ENCODE peak calls at places on chromosomes 11 and 22, in six cellular contexts. One of them, this sample, is unnamed.

GRCh38 chr11:44699497-44699896 is 27.3 kb upstream of the TSPAN18 start:
- DNase-seq in choroid plexus epithelial cell: no peak
- DNase-seq in mucosa of descending colon: no peak
- DNase-seq in prostate gland: no peak
- DNase-seq in PC-9: no peak
- DNase-seq in right lobe of liver: no peak
- DNase-seq in this sample: no peak

GRCh38 chr11:46279393-46280099 is 2.1 kb downstream of the CREB3L1 start:
- DNase-seq in choroid plexus epithelial cell: peak; percentile 81
- DNase-seq in prostate gland: peak; percentile 45
- DNase-seq in PC-9: no peak
- DNase-seq in right lobe of liver: no peak
- DNase-seq in mucosa of descending colon: peak; percentile 68
- DNase-seq in this sample: peak; percentile 75

GRCh38 chr11:72259490-72259889 is 15.5 kb upstream of the PHOX2A start:
- DNase-seq in choroid plexus epithelial cell: no peak
- DNase-seq in right lobe of liver: no peak
- DNase-seq in mucosa of descending colon: no peak
- DNase-seq in PC-9: no peak
- DNase-seq in prostate gland: no peak
- DNase-seq in this sample: no peak

GRCh38 chr11:117866526-117866925 is 9.9 kb downstream of the FXYD6 start:
- DNase-seq in choroid plexus epithelial cell: no peak
- DNase-seq in PC-9: no peak
- DNase-seq in mucosa of descending colon: no peak
- DNase-seq in prostate gland: no peak
- DNase-seq in right lobe of liver: no peak
- DNase-seq in this sample: no peak

GRCh38 chr11:92477686-92478085 is 253.1 kb downstream of the FAT3 start:
- DNase-seq in mucosa of descending colon: no peak
- DNase-seq in PC-9: no peak
- DNase-seq in right lobe of liver: no peak
- DNase-seq in prostate gland: no peak
- DNase-seq in choroid plexus epithelial cell: no peak
- DNase-seq in this sample: no peak

GRCh38 chr11:113613619-113614018 is 92.5 kb downstream of the TMPRSS5 start:
- DNase-seq in choroid plexus epithelial cell: no peak
- DNase-seq in mucosa of descending colon: no peak
- DNase-seq in PC-9: no peak
- DNase-seq in prostate gland: no peak
- DNase-seq in right lobe of liver: no peak
- DNase-seq in this sample: no peak

GRCh38 chr11:104338186-104338585 is 174.2 kb upstream of the PDGFD start:
- DNase-seq in PC-9: no peak
- DNase-seq in prostate gland: no peak
- DNase-seq in mucosa of descending colon: no peak
- DNase-seq in right lobe of liver: no peak
- DNase-seq in choroid plexus epithelial cell: peak; percentile 41
- DNase-seq in this sample: peak; percentile 24

GRCh38 chr11:27329867-27330632 is 33.0 kb downstream of the CCDC34 start:
- DNase-seq in right lobe of liver: no peak
- DNase-seq in mucosa of descending colon: no peak
- DNase-seq in prostate gland: no peak
- DNase-seq in PC-9: no peak
- DNase-seq in choroid plexus epithelial cell: peak; percentile 23
- DNase-seq in this sample: no peak

GRCh38 chr11:57778318-57779037 is 16.9 kb downstream of the CTNND1 start:
- DNase-seq in mucosa of descending colon: peak; percentile 89
- DNase-seq in right lobe of liver: peak; percentile 94
- DNase-seq in prostate gland: peak; percentile 91
- DNase-seq in PC-9: peak; percentile 99
- DNase-seq in choroid plexus epithelial cell: peak; percentile 99
- DNase-seq in this sample: peak; percentile 97

GRCh38 chr22:47201996-47202818 is 439.8 kb downstream of the TBC1D22A start:
- DNase-seq in right lobe of liver: peak; percentile 56
- DNase-seq in mucosa of descending colon: no peak
- DNase-seq in prostate gland: no peak
- DNase-seq in choroid plexus epithelial cell: no peak
- DNase-seq in PC-9: no peak
- DNase-seq in this sample: no peak

GRCh38 chr11:62770778-62771143 is 435 bp upstream of the TAF6L start:
- DNase-seq in prostate gland: no peak
- DNase-seq in mucosa of descending colon: peak; percentile 52
- DNase-seq in PC-9: no peak
- DNase-seq in choroid plexus epithelial cell: peak; percentile 40
- DNase-seq in right lobe of liver: no peak
- DNase-seq in this sample: no peak

GRCh38 chr11:36564376-36565032 is 3.3 kb upstream of the RAG1 start:
- DNase-seq in prostate gland: peak; percentile 50
- DNase-seq in mucosa of descending colon: no peak
- DNase-seq in choroid plexus epithelial cell: peak; percentile 80
- DNase-seq in PC-9: no peak
- DNase-seq in right lobe of liver: no peak
- DNase-seq in this sample: peak; percentile 77

GRCh38 chr22:22818861-22819855 is 68.5 kb upstream of the IGLL5 start:
- DNase-seq in mucosa of descending colon: no peak
- DNase-seq in right lobe of liver: no peak
- DNase-seq in prostate gland: no peak
- DNase-seq in choroid plexus epithelial cell: no peak
- DNase-seq in PC-9: no peak
- DNase-seq in this sample: no peak

GRCh38 chr11:31655483-31655882 is 145.9 kb downstream of the ELP4 start:
- DNase-seq in mucosa of descending colon: no peak
- DNase-seq in PC-9: no peak
- DNase-seq in right lobe of liver: no peak
- DNase-seq in choroid plexus epithelial cell: peak; percentile 83
- DNase-seq in prostate gland: no peak
- DNase-seq in this sample: peak; percentile 60

GRCh38 chr22:19352217-19352616 is 60.7 kb upstream of the CLTCL1 start:
- DNase-seq in choroid plexus epithelial cell: no peak
- DNase-seq in PC-9: no peak
- DNase-seq in prostate gland: no peak
- DNase-seq in mucosa of descending colon: no peak
- DNase-seq in right lobe of liver: no peak
- DNase-seq in this sample: no peak

GRCh38 chr11:76655466-76656086 is 15.0 kb downstream of the LRRC32 start:
- DNase-seq in PC-9: no peak
- DNase-seq in choroid plexus epithelial cell: no peak
- DNase-seq in mucosa of descending colon: no peak
- DNase-seq in right lobe of liver: no peak
- DNase-seq in prostate gland: no peak
- DNase-seq in this sample: no peak

GRCh38 chr11:3138178-3139085 is 26.7 kb downstream of the OSBPL5 start:
- DNase-seq in choroid plexus epithelial cell: no peak
- DNase-seq in PC-9: no peak
- DNase-seq in right lobe of liver: peak; percentile 27
- DNase-seq in mucosa of descending colon: peak; percentile 39
- DNase-seq in prostate gland: no peak
- DNase-seq in this sample: no peak

GRCh38 chr11:57744386-57744785 is 3.1 kb downstream of the SELENOH start:
- DNase-seq in prostate gland: no peak
- DNase-seq in choroid plexus epithelial cell: no peak
- DNase-seq in PC-9: no peak
- DNase-seq in right lobe of liver: no peak
- DNase-seq in mucosa of descending colon: no peak
- DNase-seq in this sample: no peak

GRCh38 chr11:2585566-2586090 is 114.2 kb downstream of the KCNQ1OT1 start:
- DNase-seq in right lobe of liver: peak; percentile 33
- DNase-seq in PC-9: no peak
- DNase-seq in prostate gland: no peak
- DNase-seq in mucosa of descending colon: no peak
- DNase-seq in choroid plexus epithelial cell: no peak
- DNase-seq in this sample: no peak

GRCh38 chr22:16932577-16932976 is 75.4 kb downstream of the GAB4 start:
- DNase-seq in prostate gland: no peak
- DNase-seq in mucosa of descending colon: no peak
- DNase-seq in PC-9: no peak
- DNase-seq in right lobe of liver: no peak
- DNase-seq in choroid plexus epithelial cell: no peak
- DNase-seq in this sample: no peak

GRCh38 chr22:48346911-48347310 is 1480.8 kb downstream of the BRD1 start:
- DNase-seq in right lobe of liver: peak; percentile 47
- DNase-seq in mucosa of descending colon: no peak
- DNase-seq in prostate gland: no peak
- DNase-seq in choroid plexus epithelial cell: no peak
- DNase-seq in PC-9: no peak
- DNase-seq in this sample: no peak

GRCh38 chr11:16832193-16832539 is 93.7 kb downstream of the C11orf58 start:
- DNase-seq in mucosa of descending colon: no peak
- DNase-seq in choroid plexus epithelial cell: no peak
- DNase-seq in PC-9: no peak
- DNase-seq in right lobe of liver: no peak
- DNase-seq in prostate gland: no peak
- DNase-seq in this sample: no peak

GRCh38 chr11:34730544-34731295 is 109.8 kb downstream of the EHF start:
- DNase-seq in mucosa of descending colon: no peak
- DNase-seq in prostate gland: no peak
- DNase-seq in choroid plexus epithelial cell: no peak
- DNase-seq in PC-9: no peak
- DNase-seq in right lobe of liver: no peak
- DNase-seq in this sample: no peak

GRCh38 chr11:133533205-133533604 is 904 bp upstream of the OPCML start:
- DNase-seq in right lobe of liver: no peak
- DNase-seq in PC-9: no peak
- DNase-seq in choroid plexus epithelial cell: no peak
- DNase-seq in mucosa of descending colon: no peak
- DNase-seq in prostate gland: no peak
- DNase-seq in this sample: no peak

GRCh38 chr11:133529807-133530500 is 2.3 kb downstream of the OPCML start:
- DNase-seq in mucosa of descending colon: no peak
- DNase-seq in prostate gland: no peak
- DNase-seq in right lobe of liver: no peak
- DNase-seq in PC-9: no peak
- DNase-seq in choroid plexus epithelial cell: no peak
- DNase-seq in this sample: no peak

GRCh38 chr11:133531450-133531849 is 851 bp downstream of the OPCML start:
- DNase-seq in PC-9: no peak
- DNase-seq in prostate gland: no peak
- DNase-seq in mucosa of descending colon: no peak
- DNase-seq in choroid plexus epithelial cell: no peak
- DNase-seq in right lobe of liver: no peak
- DNase-seq in this sample: no peak

GRCh38 chr11:133531971-133532651 is at the start of gene OPCML:
- DNase-seq in right lobe of liver: no peak
- DNase-seq in PC-9: no peak
- DNase-seq in choroid plexus epithelial cell: no peak
- DNase-seq in mucosa of descending colon: no peak
- DNase-seq in prostate gland: no peak
- DNase-seq in this sample: no peak

GRCh38 chr11:133530501-133530835 is 1.8 kb downstream of the OPCML start:
- DNase-seq in PC-9: no peak
- DNase-seq in mucosa of descending colon: no peak
- DNase-seq in choroid plexus epithelial cell: no peak
- DNase-seq in right lobe of liver: no peak
- DNase-seq in prostate gland: no peak
- DNase-seq in this sample: no peak
- TF ChIP-seq CTCF in PC-9: no peak
- TF ChIP-seq CTCF in mucosa of descending colon: no peak
- TF ChIP-seq CTCF in choroid plexus epithelial cell: no peak
- TF ChIP-seq CTCF in right lobe of liver: no peak
- TF ChIP-seq CTCF in prostate gland: no peak
- TF ChIP-seq CTCF in this sample: no peak

GRCh38 chr11:94794287-94795168 is 26.4 kb downstream of the AMOTL1 start:
- DNase-seq in mucosa of descending colon: no peak
- DNase-seq in PC-9: peak; percentile 97
- DNase-seq in right lobe of liver: peak; percentile 75
- DNase-seq in prostate gland: peak; percentile 69
- DNase-seq in choroid plexus epithelial cell: peak; percentile 98
- DNase-seq in this sample: peak; percentile 96
- H3K4me3 ChIP-seq in mucosa of descending colon: no peak overlapping the region
- H3K4me3 ChIP-seq in PC-9: peak overlapping the region; percentile 34
- H3K4me3 ChIP-seq in right lobe of liver: peak overlapping the region; percentile 10
- H3K4me3 ChIP-seq in prostate gland: no peak overlapping the region
- H3K4me3 ChIP-seq in choroid plexus epithelial cell: peak overlapping the region; percentile 57
- H3K4me3 ChIP-seq in this sample: peak overlapping the region; percentile 32

GRCh38 chr22:23856721-23857605 is 712 bp upstream of the SLC2A11 start:
- DNase-seq in choroid plexus epithelial cell: peak; percentile 48
- DNase-seq in mucosa of descending colon: no peak
- DNase-seq in prostate gland: peak; percentile 42
- DNase-seq in right lobe of liver: no peak
- DNase-seq in PC-9: peak; percentile 90
- DNase-seq in this sample: peak; percentile 56
- TF ChIP-seq CTCF in choroid plexus epithelial cell: peak; percentile 39
- TF ChIP-seq CTCF in mucosa of descending colon: no peak
- TF ChIP-seq CTCF in prostate gland: no peak
- TF ChIP-seq CTCF in right lobe of liver: no peak
- TF ChIP-seq CTCF in PC-9: no peak
- TF ChIP-seq CTCF in this sample: peak; percentile 30

GRCh38 chr11:61092280-61092766 is 10.0 kb upstream of the CD5 start:
- DNase-seq in prostate gland: no peak
- DNase-seq in PC-9: no peak
- DNase-seq in choroid plexus epithelial cell: no peak
- DNase-seq in mucosa of descending colon: no peak
- DNase-seq in right lobe of liver: no peak
- DNase-seq in this sample: no peak

GRCh38 chr11:61095022-61095421 is 7.3 kb upstream of the CD5 start:
- DNase-seq in mucosa of descending colon: no peak
- DNase-seq in right lobe of liver: no peak
- DNase-seq in prostate gland: no peak
- DNase-seq in choroid plexus epithelial cell: no peak
- DNase-seq in PC-9: no peak
- DNase-seq in this sample: no peak

GRCh38 chr11:61090982-61091372 is 11.3 kb upstream of the CD5 start:
- DNase-seq in choroid plexus epithelial cell: no peak
- DNase-seq in prostate gland: no peak
- DNase-seq in right lobe of liver: no peak
- DNase-seq in PC-9: no peak
- DNase-seq in mucosa of descending colon: no peak
- DNase-seq in this sample: no peak

GRCh38 chr11:61091373-61092279 is 10.7 kb upstream of the CD5 start:
- DNase-seq in prostate gland: no peak
- DNase-seq in right lobe of liver: no peak
- DNase-seq in PC-9: no peak
- DNase-seq in choroid plexus epithelial cell: peak; percentile 41
- DNase-seq in mucosa of descending colon: no peak
- DNase-seq in this sample: peak; percentile 3

DNA sequence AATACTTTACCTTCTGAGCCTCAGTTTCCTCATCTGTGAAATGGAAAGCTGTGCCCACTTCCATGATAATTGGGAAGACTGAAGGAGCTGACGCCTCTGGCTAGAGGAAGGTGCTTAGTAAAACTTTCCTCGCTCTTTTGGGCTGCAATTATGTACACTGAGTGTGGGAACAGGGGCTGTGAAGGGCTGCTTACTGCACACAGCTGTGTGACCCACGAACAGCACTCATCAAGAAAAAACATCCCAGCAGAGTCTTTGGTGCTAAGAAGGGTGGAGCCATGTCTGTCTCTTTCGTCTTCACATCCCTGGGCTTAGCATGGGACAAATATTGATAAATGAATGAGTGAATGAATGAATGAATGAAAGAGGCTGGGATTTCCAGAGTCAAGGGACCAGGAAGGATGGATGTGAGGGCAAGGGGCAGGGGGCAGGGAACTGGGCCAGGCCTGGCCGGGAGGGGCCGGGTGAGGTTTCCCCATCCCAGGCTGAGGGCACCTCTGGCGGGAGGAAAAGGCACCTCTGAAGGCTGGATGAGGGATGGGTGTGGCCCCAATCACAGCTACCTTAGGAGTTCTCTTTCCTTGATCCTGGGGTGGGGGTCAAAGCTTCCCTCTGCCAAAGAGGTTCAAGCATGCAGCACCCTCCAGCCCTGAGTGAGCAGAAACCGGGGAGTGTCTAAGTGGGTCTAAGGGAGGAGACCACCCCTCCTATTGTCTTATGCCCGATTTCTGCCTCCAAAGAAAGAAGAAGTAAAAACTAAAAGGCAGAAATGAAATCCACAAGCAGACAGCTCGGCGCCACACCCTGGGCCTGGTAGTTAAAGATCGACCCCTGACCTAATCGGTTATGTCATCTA is 9.2 kb upstream of the CD5 start:
- DNase-seq in prostate gland: no peak
- DNase-seq in choroid plexus epithelial cell: no peak
- DNase-seq in mucosa of descending colon: no peak
- DNase-seq in right lobe of liver: no peak
- DNase-seq in PC-9: no peak
- DNase-seq in this sample: no peak
- H3K4me3 ChIP-seq in prostate gland: no peak overlapping the region
- H3K4me3 ChIP-seq in choroid plexus epithelial cell: no peak overlapping the region
- H3K4me3 ChIP-seq in mucosa of descending colon: no peak overlapping the region
- H3K4me3 ChIP-seq in right lobe of liver: no peak overlapping the region
- H3K4me3 ChIP-seq in PC-9: no peak overlapping the region
- H3K4me3 ChIP-seq in this sample: no peak overlapping the region

This sample was measured in fibroblast of the aortic adventitia.